ENCODE peak calls at places on chromosomes 13 and 19, in seven cellular contexts. V is mesothelial cell of epicardium, U is progenitor cell of endocrine pancreas, F is posterior cingulate gyrus, E is H54, Z is hippocampal formation, T is thyroid gland. H is an unnamed sample.
A peak's percentile ranks its signal among the peaks of the same experiment; 100 is the strongest.

GRCh38 chr13:113952983-113953520 is 20.8 kb downstream of the C13orf46 start:
- DNase-seq in V (no peak), U (no peak), F (no peak), E (no peak), Z (no peak), T (no peak), H (no peak)

GRCh38 chr19:10699650-10700335 is 1.4 kb upstream of the QTRT1 start:
- DNase-seq in V (no peak), U (no peak), F (no peak), E (no peak), Z (no peak), T (peak; percentile 47), H (peak; percentile 49)

GRCh38 chr13:45466359-45466758 is 1.6 kb downstream of the COG3 start:
- DNase-seq in V (no peak), U (no peak), F (no peak), E (no peak), Z (no peak), T (no peak), H (no peak)

GRCh38 chr19:16585808-16586476 is 13.7 kb upstream of the SLC35E1 start:
- DNase-seq in V (no peak), U (no peak), F (no peak), E (no peak), Z (no peak), T (no peak), H (no peak)

GRCh38 chr13:24270639-24271131 is 38.7 kb upstream of the C1QTNF9 start:
- DNase-seq in V (no peak), U (no peak), F (peak; percentile 64), E (peak; percentile 44), Z (peak; percentile 82), T (peak; percentile 85), H (peak; percentile 33)

GRCh38 chr13:64333888-64334287 is 2896.2 kb downstream of the PCDH9 start:
- DNase-seq in V (no peak), U (no peak), F (no peak), E (no peak), Z (no peak), T (no peak), H (no peak)

GRCh38 chr13:42173789-42174343 is 98.1 kb upstream of the AKAP11 start:
- DNase-seq in V (no peak), U (no peak), F (no peak), E (no peak), Z (no peak), T (no peak), H (no peak)

GRCh38 chr13:40233731-40234195 is 432.7 kb downstream of the FOXO1 start:
- DNase-seq in V (no peak), U (no peak), F (no peak), E (no peak), Z (no peak), T (no peak), H (no peak)

GRCh38 chr19:860481-861098 is 1.1 kb downstream of the CFD start:
- DNase-seq in V (peak; percentile 78), U (peak; percentile 52), F (no peak), E (peak; percentile 93), Z (no peak), T (peak; percentile 70), H (peak; percentile 50)

H was measured in RCC 7860.